ENCODE peak calls at places on chromosomes 3 and 15, in nine cellular contexts. Z is upper lobe of right lung, P is thoracic aorta, M is sigmoid colon, X is GM10248, W is HFF-Myc, L is heart right ventricle, G is AG10803, H is cardiac fibroblast. E is an unnamed sample.
A peak's percentile ranks its signal among the peaks of the same experiment; 100 is the strongest.

GRCh38 chr3:192935441-192935840 is 17.8 kb upstream of the MB21D2 start:
- DNase-seq in M (no peak), Z (no peak), X (no peak), G (no peak), H (peak; percentile 53), L (no peak), P (no peak), W (no peak), E (no peak)

GRCh38 chr15:78301326-78301725 is 1.9 kb upstream of the SKIC8 start:
- DNase-seq in W (no peak), X (no peak), H (no peak), P (no peak), G (no peak), M (no peak), L (no peak), Z (no peak), E (no peak)

GRCh38 chr3:135809038-135809437 is 156.5 kb upstream of the PPP2R3A start:
- DNase-seq in G (no peak), L (no peak), P (no peak), M (no peak), H (no peak), X (no peak), Z (no peak), W (no peak), E (no peak)

GRCh38 chr3:117439812-117440211 is 730.2 kb downstream of the TUSC7 start:
- DNase-seq in G (peak; percentile 16), X (no peak), W (no peak), P (no peak), Z (no peak), M (no peak), L (no peak), H (peak; percentile 13), E (no peak)

GRCh38 chr15:40271915-40272712 is 10.8 kb downstream of the ANKRD63 start:
- DNase-seq in M (no peak), W (no peak), L (no peak), P (no peak), G (no peak), X (no peak), Z (no peak), H (no peak), E (no peak)

GRCh38 chr15:89653578-89653977 is 1.7 kb downstream of the KIF7 start:
- DNase-seq in Z (no peak), M (peak; percentile 40), W (no peak), H (no peak), X (no peak), P (no peak), L (no peak), G (no peak), E (no peak)

GRCh38 chr3:151330374-151330773 is 1.0 kb upstream of the P2RY13 start:
- DNase-seq in G (no peak), M (no peak), H (no peak), Z (no peak), P (no peak), W (no peak), X (no peak), L (no peak), E (no peak)

GRCh38 chr3:52841211-52841980 is 6.6 kb upstream of the MUSTN1 start:
- DNase-seq in H (no peak), M (no peak), P (no peak), Z (no peak), X (peak; percentile 45), L (no peak), G (no peak), W (no peak), E (no peak)

GRCh38 chr15:47411733-47412530 is 305.4 kb upstream of the SEMA6D start:
- DNase-seq in W (no peak), H (no peak), L (no peak), M (no peak), X (no peak), G (no peak), P (no peak), Z (no peak), E (no peak)

GRCh38 chr3:124083990-124084389 is 92.1 kb upstream of the ROPN1 start:
- DNase-seq in M (no peak), L (peak; percentile 55), H (no peak), W (no peak), Z (no peak), G (no peak), X (no peak), P (no peak), E (no peak)

GRCh38 chr3:128433630-128434185 is 33.0 kb downstream of the DNAJB8 start:
- DNase-seq in L (no peak), W (no peak), G (no peak), Z (no peak), P (no peak), M (no peak), H (no peak), X (no peak), E (no peak)

GRCh38 chr15:65132841-65133549 is 613 bp downstream of the PDCD7 start:
- DNase-seq in G (peak; percentile 38), P (no peak), X (peak; percentile 66), W (no peak), H (peak; percentile 60), L (no peak), M (no peak), Z (peak; percentile 85), E (peak; percentile 74)

GRCh38 chr3:8606666-8607065 is 37.9 kb downstream of the SSUH2 start:
- DNase-seq in H (peak; percentile 27), Z (no peak), X (no peak), M (no peak), P (no peak), W (no peak), G (peak; percentile 43), L (no peak), E (no peak)

GRCh38 chr3:176167272-176167671 is 1030.0 kb downstream of the TBL1XR1 start:
- DNase-seq in Z (no peak), H (no peak), P (no peak), M (no peak), W (no peak), X (no peak), L (no peak), G (no peak), E (no peak)

GRCh38 chr3:126180477-126181397 is at the start of gene ALDH1L1:
- DNase-seq in H (peak; percentile 37), Z (peak; percentile 80), G (peak; percentile 3), X (no peak), W (no peak), P (peak; percentile 87), M (peak; percentile 97), L (peak; percentile 72), E (no peak)

DNA sequence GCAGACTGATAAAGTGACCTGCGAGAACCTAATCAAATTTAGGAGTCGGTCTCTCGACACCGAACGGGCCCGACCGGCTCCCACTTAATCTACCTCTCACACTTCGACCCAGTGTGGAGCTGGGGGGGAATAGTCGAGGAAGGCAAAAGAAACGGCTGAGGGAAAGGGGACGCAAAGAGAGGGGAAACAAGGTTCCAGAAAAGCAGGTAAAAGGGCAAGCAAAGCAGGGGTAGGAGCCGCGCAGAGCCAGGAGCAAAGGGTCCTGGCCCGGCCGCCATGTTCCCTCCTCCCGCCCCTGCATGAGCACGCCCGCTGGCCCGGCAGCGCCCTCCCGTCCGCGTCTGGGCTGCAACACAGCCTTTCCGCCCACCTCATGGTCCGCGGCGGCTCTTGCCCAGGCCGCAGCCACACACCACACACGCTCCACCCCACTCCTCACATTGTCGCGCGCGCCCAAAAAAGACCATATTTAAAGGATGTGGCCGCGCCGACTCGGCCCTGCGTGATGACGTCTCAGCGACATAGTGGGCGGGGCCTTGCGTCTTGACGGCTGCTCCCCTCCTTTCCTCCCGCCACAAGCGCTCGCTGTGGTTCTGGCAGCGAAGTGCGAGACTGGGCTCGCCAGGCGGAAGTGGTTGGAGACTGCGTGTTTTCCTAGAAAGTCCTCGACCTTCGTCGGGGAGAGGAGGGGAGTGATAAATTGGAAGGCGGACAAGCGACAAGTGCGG is at the start of gene ICE2:
- DNase-seq in P (peak; percentile 91), Z (peak; percentile 99), L (peak; percentile 97), W (peak; percentile 79), G (peak; percentile 94), M (peak; percentile 98), H (peak; percentile 93), X (peak; percentile 92), E (peak; percentile 95)
- TF ChIP-seq CTCF in P (peak; percentile 17), Z (no peak), L (no peak), W (no peak), G (no peak), M (no peak), H (no peak), X (peak; percentile 12), E (peak; percentile 25)

DNA sequence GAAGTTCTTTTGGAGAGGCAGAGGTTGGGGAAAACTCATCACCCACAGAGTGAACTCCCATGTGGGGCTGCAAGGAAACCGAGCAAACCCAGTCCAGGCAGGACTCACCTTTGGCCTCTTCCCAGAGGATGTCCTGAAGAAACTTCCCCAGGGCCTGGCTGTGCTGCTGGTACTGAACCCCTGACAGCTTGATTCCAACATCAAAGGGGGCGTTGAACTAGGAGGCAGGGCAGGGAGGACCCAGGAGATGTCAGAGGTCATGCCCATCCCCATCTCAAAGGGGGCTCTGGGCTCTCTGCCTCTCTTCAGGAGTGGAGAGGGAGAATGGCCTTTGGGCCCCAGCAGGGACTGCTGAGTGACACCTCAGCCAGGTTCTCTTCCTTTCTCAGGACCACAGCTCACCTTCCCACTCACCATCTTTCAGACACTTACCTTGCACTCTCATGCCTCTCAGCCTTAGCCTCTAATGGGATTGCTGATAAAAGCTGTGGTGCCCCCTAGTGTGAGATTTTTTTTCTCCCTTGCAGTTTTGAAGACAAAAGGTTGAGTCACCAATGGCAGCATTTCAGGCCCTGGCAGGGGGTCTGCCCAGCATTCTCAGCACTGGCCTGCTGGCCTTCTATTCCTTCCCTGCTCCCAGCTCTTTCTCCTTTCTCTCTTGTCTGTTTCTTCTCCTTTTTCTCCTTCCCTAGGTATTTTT is 6.0 kb downstream of the GHRL start:
- DNase-seq in W (peak; percentile 31), Z (no peak), M (no peak), G (peak; percentile 11), X (peak; percentile 50), P (peak; percentile 31), L (peak; percentile 59), H (peak; percentile 81), E (no peak)
- TF ChIP-seq CTCF in W (peak; percentile 55), Z (no peak), M (no peak), G (no peak), X (peak; percentile 28), P (peak; percentile 36), L (no peak), H (peak; percentile 47), E (no peak)

GRCh38 chr15:53506370-53506769 is 253.1 kb downstream of the WDR72 start:
- DNase-seq in X (no peak), Z (no peak), P (no peak), W (no peak), M (no peak), G (no peak), H (no peak), L (no peak), E (no peak)

GRCh38 chr15:53513431-53513830 is 246.0 kb downstream of the WDR72 start:
- DNase-seq in Z (no peak), H (no peak), M (no peak), W (no peak), L (no peak), P (no peak), G (no peak), X (no peak), E (no peak)

GRCh38 chr15:53511175-53511574 is 248.3 kb downstream of the WDR72 start:
- DNase-seq in M (no peak), H (no peak), P (no peak), G (no peak), Z (no peak), W (no peak), L (no peak), X (no peak), E (no peak)

GRCh38 chr15:53512029-53512428 is 247.4 kb downstream of the WDR72 start:
- DNase-seq in G (no peak), W (no peak), H (no peak), Z (no peak), X (no peak), P (no peak), M (no peak), L (no peak), E (no peak)
- TF ChIP-seq CTCF in G (no peak), W (no peak), H (no peak), Z (no peak), X (no peak), P (no peak), M (no peak), L (no peak), E (peak; percentile 41)

GRCh38 chr3:112699436-112699978 is 58.6 kb upstream of the CCDC80 start:
- DNase-seq in L (no peak), H (peak; percentile 83), X (no peak), P (no peak), G (peak; percentile 88), W (no peak), M (no peak), Z (no peak), E (no peak)
- TF ChIP-seq CTCF in L (no peak), H (peak; percentile 17), X (no peak), P (no peak), G (peak; percentile 23), W (peak; percentile 16), M (no peak), Z (peak; percentile 13), E (no peak)